ENCODE peak calls at places on chromosomes 7 and 10, in ten cellular contexts. One of them, this sample, is unnamed.

GRCh38 chr7:100407285-100408180 is 21.0 kb downstream of the ZCWPW1 start:
- DNase-seq in astrocyte: peak; percentile 62
- DNase-seq in astrocyte of the spinal cord: peak; percentile 74
- DNase-seq in foreskin fibroblast: peak; percentile 86
- DNase-seq in body of pancreas: peak; percentile 19
- DNase-seq in cardiac fibroblast: peak; percentile 89
- DNase-seq in hepatocyte: peak; percentile 73
- DNase-seq in fibroblast of the aortic adventitia: peak; percentile 88
- DNase-seq in A549: peak; percentile 84
- DNase-seq in cardiac muscle cell: peak; percentile 68
- DNase-seq in this sample: peak; percentile 85

GRCh38 chr7:115013887-115014286 is 92.0 kb downstream of the MDFIC start:
- DNase-seq in astrocyte: no peak
- DNase-seq in astrocyte of the spinal cord: no peak
- DNase-seq in foreskin fibroblast: no peak
- DNase-seq in body of pancreas: no peak
- DNase-seq in cardiac fibroblast: peak; percentile 34
- DNase-seq in hepatocyte: no peak
- DNase-seq in fibroblast of the aortic adventitia: no peak
- DNase-seq in A549: no peak
- DNase-seq in cardiac muscle cell: no peak
- DNase-seq in this sample: no peak

GRCh38 chr10:46235705-46236536 is 50.9 kb upstream of the ANTXRL start:
- DNase-seq in astrocyte: no peak
- DNase-seq in astrocyte of the spinal cord: no peak
- DNase-seq in foreskin fibroblast: no peak
- DNase-seq in body of pancreas: no peak
- DNase-seq in cardiac fibroblast: no peak
- DNase-seq in hepatocyte: no peak
- DNase-seq in fibroblast of the aortic adventitia: no peak
- DNase-seq in A549: no peak
- DNase-seq in cardiac muscle cell: no peak
- DNase-seq in this sample: no peak

GRCh38 chr7:150405584-150406310 is 26.6 kb downstream of the ZNF775 start:
- DNase-seq in astrocyte: peak; percentile 29
- DNase-seq in astrocyte of the spinal cord: no peak
- DNase-seq in foreskin fibroblast: peak; percentile 63
- DNase-seq in body of pancreas: no peak
- DNase-seq in cardiac fibroblast: no peak
- DNase-seq in hepatocyte: peak; percentile 55
- DNase-seq in fibroblast of the aortic adventitia: no peak
- DNase-seq in A549: peak; percentile 51
- DNase-seq in cardiac muscle cell: peak; percentile 68
- DNase-seq in this sample: peak; percentile 59

GRCh38 chr10:44196336-44196735 is 188.6 kb downstream of the CXCL12 start:
- DNase-seq in astrocyte: no peak
- DNase-seq in astrocyte of the spinal cord: no peak
- DNase-seq in foreskin fibroblast: no peak
- DNase-seq in body of pancreas: no peak
- DNase-seq in cardiac fibroblast: no peak
- DNase-seq in hepatocyte: no peak
- DNase-seq in fibroblast of the aortic adventitia: no peak
- DNase-seq in A549: no peak
- DNase-seq in cardiac muscle cell: no peak
- DNase-seq in this sample: no peak

GRCh38 chr7:155344618-155345433 is 47.1 kb downstream of the INSIG1 start:
- DNase-seq in astrocyte: peak; percentile 40
- DNase-seq in astrocyte of the spinal cord: peak; percentile 67
- DNase-seq in foreskin fibroblast: peak; percentile 86
- DNase-seq in body of pancreas: peak; percentile 82
- DNase-seq in cardiac fibroblast: peak; percentile 68
- DNase-seq in hepatocyte: peak; percentile 84
- DNase-seq in fibroblast of the aortic adventitia: peak; percentile 64
- DNase-seq in A549: peak; percentile 67
- DNase-seq in cardiac muscle cell: peak; percentile 82
- DNase-seq in this sample: peak; percentile 78

GRCh38 chr10:123634221-123634620 is 31.9 kb upstream of the GPR26 start:
- DNase-seq in astrocyte: no peak
- DNase-seq in astrocyte of the spinal cord: no peak
- DNase-seq in foreskin fibroblast: no peak
- DNase-seq in body of pancreas: no peak
- DNase-seq in cardiac fibroblast: no peak
- DNase-seq in hepatocyte: no peak
- DNase-seq in fibroblast of the aortic adventitia: no peak
- DNase-seq in A549: no peak
- DNase-seq in cardiac muscle cell: no peak
- DNase-seq in this sample: no peak

GRCh38 chr10:29482591-29483421 is 152.0 kb downstream of the SVIL start:
- DNase-seq in astrocyte: peak; percentile 73
- DNase-seq in astrocyte of the spinal cord: peak; percentile 87
- DNase-seq in foreskin fibroblast: peak; percentile 80
- DNase-seq in body of pancreas: no peak
- DNase-seq in cardiac fibroblast: peak; percentile 75
- DNase-seq in hepatocyte: no peak
- DNase-seq in fibroblast of the aortic adventitia: peak; percentile 55
- DNase-seq in A549: no peak
- DNase-seq in cardiac muscle cell: no peak
- DNase-seq in this sample: peak; percentile 24

GRCh38 chr7:66182920-66183319 is 22.2 kb upstream of the TPST1 start:
- DNase-seq in astrocyte: no peak
- DNase-seq in astrocyte of the spinal cord: no peak
- DNase-seq in foreskin fibroblast: no peak
- DNase-seq in body of pancreas: no peak
- DNase-seq in cardiac fibroblast: no peak
- DNase-seq in hepatocyte: no peak
- DNase-seq in fibroblast of the aortic adventitia: no peak
- DNase-seq in A549: no peak
- DNase-seq in cardiac muscle cell: no peak
- DNase-seq in this sample: no peak

GRCh38 chr10:58817499-58817898 is 304.8 kb downstream of the BICC1 start:
- DNase-seq in astrocyte: no peak
- DNase-seq in astrocyte of the spinal cord: peak; percentile 31
- DNase-seq in foreskin fibroblast: peak; percentile 66
- DNase-seq in body of pancreas: no peak
- DNase-seq in cardiac fibroblast: peak; percentile 42
- DNase-seq in hepatocyte: no peak
- DNase-seq in fibroblast of the aortic adventitia: no peak
- DNase-seq in A549: no peak
- DNase-seq in cardiac muscle cell: peak; percentile 68
- DNase-seq in this sample: no peak

GRCh38 chr7:103934508-103934907 is 55.0 kb downstream of the RELN start:
- DNase-seq in astrocyte: no peak
- DNase-seq in astrocyte of the spinal cord: no peak
- DNase-seq in foreskin fibroblast: no peak
- DNase-seq in body of pancreas: no peak
- DNase-seq in cardiac fibroblast: no peak
- DNase-seq in hepatocyte: no peak
- DNase-seq in fibroblast of the aortic adventitia: no peak
- DNase-seq in A549: no peak
- DNase-seq in cardiac muscle cell: no peak
- DNase-seq in this sample: no peak

GRCh38 chr10:87579563-87579962 is 74.9 kb downstream of the MINPP1 start:
- DNase-seq in astrocyte: no peak
- DNase-seq in astrocyte of the spinal cord: no peak
- DNase-seq in foreskin fibroblast: peak; percentile 52
- DNase-seq in body of pancreas: no peak
- DNase-seq in cardiac fibroblast: peak; percentile 33
- DNase-seq in hepatocyte: no peak
- DNase-seq in fibroblast of the aortic adventitia: peak; percentile 66
- DNase-seq in A549: no peak
- DNase-seq in cardiac muscle cell: no peak
- DNase-seq in this sample: no peak

GRCh38 chr7:157572622-157573021 is 235.8 kb downstream of the DNAJB6 start:
- DNase-seq in astrocyte: no peak
- DNase-seq in astrocyte of the spinal cord: no peak
- DNase-seq in foreskin fibroblast: no peak
- DNase-seq in body of pancreas: no peak
- DNase-seq in cardiac fibroblast: no peak
- DNase-seq in hepatocyte: no peak
- DNase-seq in fibroblast of the aortic adventitia: no peak
- DNase-seq in A549: no peak
- DNase-seq in cardiac muscle cell: no peak
- DNase-seq in this sample: no peak

GRCh38 chr7:44756904-44757303 is 8.3 kb downstream of the ZMIZ2 start:
- DNase-seq in astrocyte: no peak
- DNase-seq in astrocyte of the spinal cord: no peak
- DNase-seq in foreskin fibroblast: no peak
- DNase-seq in body of pancreas: no peak
- DNase-seq in cardiac fibroblast: no peak
- DNase-seq in hepatocyte: no peak
- DNase-seq in fibroblast of the aortic adventitia: no peak
- DNase-seq in A549: no peak
- DNase-seq in cardiac muscle cell: no peak
- DNase-seq in this sample: no peak

GRCh38 chr10:46516660-46517416 is 39.6 kb downstream of the GPRIN2 start:
- DNase-seq in astrocyte: peak; percentile 80
- DNase-seq in astrocyte of the spinal cord: peak; percentile 76
- DNase-seq in foreskin fibroblast: peak; percentile 89
- DNase-seq in body of pancreas: no peak
- DNase-seq in cardiac fibroblast: peak; percentile 95
- DNase-seq in hepatocyte: peak; percentile 70
- DNase-seq in fibroblast of the aortic adventitia: peak; percentile 94
- DNase-seq in A549: peak; percentile 97
- DNase-seq in cardiac muscle cell: no peak
- DNase-seq in this sample: no peak

DNA sequence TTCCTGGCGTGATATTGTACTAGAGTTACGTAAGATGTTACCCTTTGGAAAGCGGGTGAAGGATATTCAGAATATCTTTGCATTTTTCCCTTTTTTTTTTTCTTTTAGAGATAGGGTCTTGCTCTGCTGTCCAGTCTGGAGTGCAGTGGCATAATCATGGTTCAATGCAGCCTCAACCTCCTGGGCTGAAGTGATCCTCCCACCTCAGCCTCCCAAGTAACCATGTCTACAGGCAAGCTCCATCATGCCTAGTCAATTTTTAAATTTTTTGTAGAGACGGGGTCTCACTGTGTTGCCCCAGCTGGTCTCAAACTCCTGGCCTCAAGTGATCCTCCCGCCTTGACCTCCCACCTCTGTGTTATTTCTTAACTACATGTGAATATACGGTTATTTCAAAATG is 18.4 kb downstream of the VPS41 start:
- DNase-seq in astrocyte: no peak
- DNase-seq in astrocyte of the spinal cord: no peak
- DNase-seq in foreskin fibroblast: no peak
- DNase-seq in body of pancreas: no peak
- DNase-seq in cardiac fibroblast: no peak
- DNase-seq in hepatocyte: no peak
- DNase-seq in fibroblast of the aortic adventitia: no peak
- DNase-seq in A549: no peak
- DNase-seq in cardiac muscle cell: no peak
- DNase-seq in this sample: no peak
- H3K4me3 ChIP-seq in astrocyte: no peak overlapping the region
- H3K4me3 ChIP-seq in astrocyte of the spinal cord: no peak overlapping the region
- H3K4me3 ChIP-seq in foreskin fibroblast: no peak overlapping the region
- H3K4me3 ChIP-seq in body of pancreas: no peak overlapping the region
- H3K4me3 ChIP-seq in cardiac fibroblast: no peak overlapping the region
- H3K4me3 ChIP-seq in hepatocyte: no peak overlapping the region
- H3K4me3 ChIP-seq in fibroblast of the aortic adventitia: no peak overlapping the region
- H3K4me3 ChIP-seq in A549: no peak overlapping the region
- H3K4me3 ChIP-seq in cardiac muscle cell: no peak overlapping the region
- H3K4me3 ChIP-seq in this sample: no peak overlapping the region

GRCh38 chr10:96598841-96599240 is 12.0 kb upstream of the TM9SF3 start:
- DNase-seq in astrocyte: no peak
- DNase-seq in astrocyte of the spinal cord: no peak
- DNase-seq in foreskin fibroblast: no peak
- DNase-seq in body of pancreas: no peak
- DNase-seq in cardiac fibroblast: no peak
- DNase-seq in hepatocyte: no peak
- DNase-seq in fibroblast of the aortic adventitia: no peak
- DNase-seq in A549: no peak
- DNase-seq in cardiac muscle cell: no peak
- DNase-seq in this sample: no peak
- TF ChIP-seq CTCF in astrocyte: no peak
- TF ChIP-seq CTCF in astrocyte of the spinal cord: no peak
- TF ChIP-seq CTCF in foreskin fibroblast: no peak
- TF ChIP-seq CTCF in body of pancreas: no peak
- TF ChIP-seq CTCF in cardiac fibroblast: no peak
- TF ChIP-seq CTCF in hepatocyte: no peak
- TF ChIP-seq CTCF in fibroblast of the aortic adventitia: no peak
- TF ChIP-seq CTCF in A549: no peak
- TF ChIP-seq CTCF in cardiac muscle cell: no peak
- TF ChIP-seq CTCF in this sample: no peak

DNA sequence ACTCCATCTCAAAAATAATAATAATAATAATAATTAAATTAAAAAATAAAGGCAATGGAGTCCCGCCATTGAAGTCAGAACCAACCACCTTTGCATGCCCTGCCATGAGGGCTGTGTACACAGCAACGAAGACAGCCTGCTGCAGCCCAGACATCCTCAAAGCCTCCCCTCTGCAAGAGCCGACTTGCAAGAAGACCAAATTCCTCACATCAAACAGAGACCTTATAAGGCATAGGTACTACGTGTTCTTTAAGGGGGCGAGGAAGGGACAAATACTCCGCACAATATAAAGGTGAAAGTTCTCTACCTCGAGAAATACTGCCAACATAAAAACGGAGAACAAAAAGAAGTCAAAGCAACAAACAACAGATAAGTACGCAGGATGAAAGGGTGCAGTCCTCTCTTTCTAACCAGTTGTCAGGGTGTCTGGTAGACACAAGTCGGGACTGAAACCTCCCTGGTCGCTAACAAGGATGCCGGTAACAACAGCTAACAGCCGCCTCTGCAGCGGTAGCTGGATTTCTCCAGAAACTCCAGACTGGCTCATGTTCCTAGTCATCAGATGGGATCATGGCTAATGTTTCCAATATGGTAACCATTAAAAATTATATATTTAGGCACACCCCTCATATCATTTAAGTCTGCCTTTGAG is 23.6 kb downstream of the FGFR2 start:
- DNase-seq in astrocyte: no peak
- DNase-seq in astrocyte of the spinal cord: no peak
- DNase-seq in foreskin fibroblast: no peak
- DNase-seq in body of pancreas: no peak
- DNase-seq in cardiac fibroblast: no peak
- DNase-seq in hepatocyte: no peak
- DNase-seq in fibroblast of the aortic adventitia: no peak
- DNase-seq in A549: no peak
- DNase-seq in cardiac muscle cell: no peak
- DNase-seq in this sample: no peak
- H3K4me3 ChIP-seq in astrocyte: no peak overlapping the region
- H3K4me3 ChIP-seq in astrocyte of the spinal cord: no peak overlapping the region
- H3K4me3 ChIP-seq in foreskin fibroblast: no peak overlapping the region
- H3K4me3 ChIP-seq in body of pancreas: no peak overlapping the region
- H3K4me3 ChIP-seq in cardiac fibroblast: no peak overlapping the region
- H3K4me3 ChIP-seq in hepatocyte: no peak overlapping the region
- H3K4me3 ChIP-seq in fibroblast of the aortic adventitia: no peak overlapping the region
- H3K4me3 ChIP-seq in A549: no peak overlapping the region
- H3K4me3 ChIP-seq in cardiac muscle cell: no peak overlapping the region
- H3K4me3 ChIP-seq in this sample: no peak overlapping the region

DNA sequence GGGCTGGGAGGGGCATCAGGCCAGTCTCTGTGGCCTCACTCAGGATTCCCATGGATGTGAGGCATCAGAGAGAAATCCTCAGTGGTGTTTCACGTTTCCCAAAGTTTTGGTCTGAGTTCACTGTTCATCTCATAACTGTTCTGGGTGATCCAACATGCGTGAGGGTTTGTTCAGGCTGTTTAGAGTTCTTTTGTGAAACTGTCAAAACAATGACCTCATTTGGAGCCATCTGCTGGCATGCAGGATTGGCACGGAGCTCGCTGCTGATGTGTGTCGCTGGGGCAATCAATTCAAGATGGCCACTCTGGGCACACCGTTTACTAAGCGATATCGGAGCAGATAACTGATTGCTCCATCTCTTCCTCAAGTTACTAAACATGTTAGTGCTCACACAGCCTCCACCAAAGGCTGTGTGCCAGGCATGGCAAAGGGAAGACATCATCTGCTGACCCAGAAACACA is 365.6 kb downstream of the WDR11 start:
- DNase-seq in astrocyte: no peak
- DNase-seq in astrocyte of the spinal cord: no peak
- DNase-seq in foreskin fibroblast: no peak
- DNase-seq in body of pancreas: no peak
- DNase-seq in cardiac fibroblast: no peak
- DNase-seq in hepatocyte: no peak
- DNase-seq in fibroblast of the aortic adventitia: no peak
- DNase-seq in A549: no peak
- DNase-seq in cardiac muscle cell: no peak
- DNase-seq in this sample: no peak
- TF ChIP-seq CTCF in astrocyte: no peak
- TF ChIP-seq CTCF in astrocyte of the spinal cord: no peak
- TF ChIP-seq CTCF in foreskin fibroblast: no peak
- TF ChIP-seq CTCF in body of pancreas: no peak
- TF ChIP-seq CTCF in cardiac fibroblast: no peak
- TF ChIP-seq CTCF in hepatocyte: no peak
- TF ChIP-seq CTCF in fibroblast of the aortic adventitia: no peak
- TF ChIP-seq CTCF in A549: no peak
- TF ChIP-seq CTCF in cardiac muscle cell: no peak
- TF ChIP-seq CTCF in this sample: no peak

This sample was measured in GM12865.